ENCODE peak calls at places on chromosome 10, in four cellular contexts. E is B cell; B is NCI-H1105 treated with DMSO at 0.1 percent for 48 hours; Z is activated T-helper 1 cell treated with anti-CD3 and anti-CD28 coated beads, Interleukin-2, amount 50 U/mL, for 16 hours. Y is an unnamed sample.
A peak's percentile ranks its signal among the peaks of the same experiment; 100 is the strongest.

GRCh38 chr10:69874464-69874863 is 72.8 kb downstream of the COL13A1 start:
- DNase-seq in E (no peak), B (no peak), Z (no peak), Y (no peak)

GRCh38 chr10:96665306-96665705 is 55.0 kb downstream of the PIK3AP1 start:
- DNase-seq in E (no peak), B (no peak), Z (no peak), Y (no peak)

GRCh38 chr10:71131508-71132088 is 80.8 kb upstream of the UNC5B start:
- DNase-seq in E (no peak), B (no peak), Z (no peak), Y (no peak)

GRCh38 chr10:11355625-11356024 is 255.8 kb downstream of the USP6NL start:
- DNase-seq in E (no peak), B (no peak), Z (no peak), Y (no peak)

GRCh38 chr10:120998251-120998650 is 147.1 kb downstream of the WDR11 start:
- DNase-seq in E (no peak), B (no peak), Z (no peak), Y (no peak)

GRCh38 chr10:62373995-62374861 is at the start of gene ZNF365:
- DNase-seq in E (peak; percentile 55), B (peak; percentile 27), Z (peak; percentile 32), Y (peak; percentile 72)

GRCh38 chr10:6077071-6077675 is 11.7 kb upstream of the RBM17 start:
- DNase-seq in E (no peak), B (no peak), Z (no peak), Y (no peak)

GRCh38 chr10:13669182-13669860 is 82.6 kb downstream of the PRPF18 start:
- DNase-seq in E (no peak), B (no peak), Z (no peak), Y (no peak)

GRCh38 chr10:3172081-3172445 is 519 bp downstream of the PITRM1 start:
- DNase-seq in E (no peak), B (no peak), Z (peak; percentile 41), Y (no peak)

GRCh38 chr10:101965075-101965765 is 90.8 kb downstream of the ARMH3 start:
- DNase-seq in E (no peak), B (no peak), Z (no peak), Y (no peak)

GRCh38 chr10:10727812-10728211 is 289.9 kb upstream of the CELF2 start:
- DNase-seq in E (no peak), B (no peak), Z (no peak), Y (no peak)

GRCh38 chr10:55449981-55450380 is 649.0 kb upstream of the PCDH15 start:
- DNase-seq in E (no peak), B (peak; percentile 46), Z (no peak), Y (no peak)

GRCh38 chr10:15515207-15515606 is 144.1 kb upstream of the FAM171A1 start:
- DNase-seq in E (no peak), B (no peak), Z (no peak), Y (no peak)

GRCh38 chr10:113329121-113329596 is 223.7 kb upstream of the HABP2 start:
- DNase-seq in E (no peak), B (no peak), Z (no peak), Y (no peak)

GRCh38 chr10:113226404-113226803 is 276.4 kb downstream of the TCF7L2 start:
- DNase-seq in E (peak; percentile 9), B (no peak), Z (no peak), Y (no peak)

GRCh38 chr10:62093863-62094291 is 174.8 kb downstream of the RTKN2 start:
- DNase-seq in E (no peak), B (no peak), Z (no peak), Y (no peak)

GRCh38 chr10:103757531-103758293 is 97.7 kb downstream of the SH3PXD2A start:
- DNase-seq in E (no peak), B (no peak), Z (no peak), Y (no peak)

GRCh38 chr10:7311256-7312178 is 99.3 kb downstream of the SFMBT2 start:
- DNase-seq in E (no peak), B (no peak), Z (no peak), Y (no peak)

GRCh38 chr10:124306922-124307371 is 111.8 kb downstream of the OAT start:
- DNase-seq in E (no peak), B (no peak), Z (no peak), Y (no peak)

GRCh38 chr10:96390460-96390864 is 31.7 kb upstream of the OPALIN start:
- DNase-seq in E (no peak), B (no peak), Z (no peak), Y (no peak)

GRCh38 chr10:77006836-77007511 is 630.6 kb downstream of the KCNMA1 start:
- DNase-seq in E (no peak), B (no peak), Z (no peak), Y (no peak)

GRCh38 chr10:74189999-74190421 is 39.0 kb downstream of the ADK start:
- DNase-seq in E (peak; percentile 59), B (no peak), Z (no peak), Y (no peak)

GRCh38 chr10:27844223-27844622 is 98.6 kb upstream of the MKX start:
- DNase-seq in E (no peak), B (no peak), Z (no peak), Y (no peak)

GRCh38 chr10:109924947-109925620 is 1.8 kb upstream of the XPNPEP1 start:
- DNase-seq in E (no peak), B (no peak), Z (no peak), Y (no peak)

GRCh38 chr10:72545511-72545910 is 80.4 kb downstream of the MICU1 start:
- DNase-seq in E (no peak), B (no peak), Z (no peak), Y (no peak)